ENCODE peak calls at places on chromosomes 4 and X, in ten cellular contexts. P, T, M, Z, S, V, L, B, H and O are unnamed samples.

GRCh38 chrX:138986235-138986634 is 274.7 kb upstream of the FGF13 start:
- DNase-seq in P (no peak), T (no peak), M (no peak), Z (no peak), S (no peak), V (no peak), L (no peak), B (no peak), H (no peak), O (no peak)

GRCh38 chrX:33908898-33909297 is 223.2 kb downstream of the FAM47A start:
- DNase-seq in P (no peak), T (no peak), M (no peak), Z (no peak), S (no peak), V (no peak), L (no peak), B (no peak), H (peak; percentile 2), O (no peak)

GRCh38 chr4:98516042-98516440 is 142.4 kb downstream of the TSPAN5 start:
- DNase-seq in P (peak; percentile 82), T (no peak), M (no peak), Z (no peak), S (no peak), V (no peak), L (no peak), B (no peak), H (no peak), O (no peak)

GRCh38 chrX:54358424-54359211 is 772 bp upstream of the WNK3 start:
- DNase-seq in P (no peak), T (no peak), M (peak; percentile 83), Z (peak; percentile 96), S (peak; percentile 51), V (peak; percentile 78), L (peak; percentile 73), B (peak; percentile 27), H (peak; percentile 92), O (peak; percentile 82)

GRCh38 chrX:8730812-8731578 is 942 bp downstream of the ANOS1 start:
- DNase-seq in P (no peak), T (no peak), M (no peak), Z (peak; percentile 35), S (no peak), V (no peak), L (no peak), B (no peak), H (peak; percentile 25), O (peak; percentile 60)

GRCh38 chr4:7134737-7135388 is 57.5 kb upstream of the SORCS2 start:
- DNase-seq in P (peak; percentile 39), T (no peak), M (no peak), Z (no peak), S (no peak), V (peak; percentile 86), L (no peak), B (peak; percentile 89), H (no peak), O (no peak)

GRCh38 chrX:57565198-57565597 is 26.6 kb upstream of the ZXDB start:
- DNase-seq in P (no peak), T (no peak), M (no peak), Z (no peak), S (no peak), V (no peak), L (no peak), B (no peak), H (peak; percentile 3), O (no peak)

GRCh38 chrX:110384490-110384889 is 25.8 kb downstream of the RTL9 start:
- DNase-seq in P (no peak), T (no peak), M (no peak), Z (no peak), S (no peak), V (no peak), L (no peak), B (no peak), H (no peak), O (no peak)

GRCh38 chr4:189136462-189136861 is 804.2 kb upstream of the FRG1 start:
- DNase-seq in P (peak; percentile 38), T (no peak), M (no peak), Z (no peak), S (no peak), V (no peak), L (no peak), B (no peak), H (no peak), O (no peak)

GRCh38 chr4:139734201-139734874 is 68.7 kb downstream of the MGST2 start:
- DNase-seq in P (peak; percentile 70), T (no peak), M (no peak), Z (peak; percentile 30), S (no peak), V (no peak), L (no peak), B (no peak), H (no peak), O (no peak)

GRCh38 chr4:8763966-8764901 is 107.4 kb downstream of the HMX1 start:
- DNase-seq in P (no peak), T (no peak), M (no peak), Z (no peak), S (peak; percentile 30), V (peak; percentile 4), L (peak; percentile 58), B (no peak), H (no peak), O (no peak)

GRCh38 chr4:161601011-161601410 is 562.8 kb downstream of the FSTL5 start:
- DNase-seq in P (no peak), T (no peak), M (no peak), Z (no peak), S (no peak), V (no peak), L (no peak), B (no peak), H (no peak), O (no peak)

GRCh38 chr4:170875868-170876267 is 786.1 kb upstream of the AADAT start:
- DNase-seq in P (peak; percentile 13), T (peak; percentile 26), M (no peak), Z (peak; percentile 27), S (no peak), V (no peak), L (no peak), B (no peak), H (peak; percentile 44), O (no peak)

GRCh38 chrX:47311857-47312774 is 58.3 kb upstream of the ZNF157 start:
- DNase-seq in P (peak; percentile 73), T (peak; percentile 75), M (peak; percentile 71), Z (peak; percentile 59), S (peak; percentile 54), V (peak; percentile 34), L (no peak), B (peak; percentile 16), H (peak; percentile 74), O (peak; percentile 22)

GRCh38 chr4:173910911-173911310 is 372.6 kb downstream of the FBXO8 start:
- DNase-seq in P (no peak), T (no peak), M (no peak), Z (no peak), S (peak; percentile 42), V (no peak), L (no peak), B (no peak), H (no peak), O (no peak)

GRCh38 chrX:19723427-19723826 is 164.0 kb downstream of the SH3KBP1 start:
- DNase-seq in P (peak; percentile 25), T (no peak), M (no peak), Z (no peak), S (no peak), V (no peak), L (no peak), B (no peak), H (no peak), O (no peak)

GRCh38 chr4:18664051-18664450 is 642.5 kb upstream of the LCORL start:
- DNase-seq in P (no peak), T (no peak), M (no peak), Z (no peak), S (no peak), V (no peak), L (no peak), B (no peak), H (no peak), O (no peak)
- TF ChIP-seq CTCF in P (no peak), T (no peak), M (no peak), Z (no peak), S (no peak), V (no peak), L (no peak), B (no peak), H (no peak), O (no peak)

GRCh38 chrX:134525086-134525792 is 65.3 kb downstream of the HPRT1 start:
- DNase-seq in P (no peak), T (no peak), M (no peak), Z (no peak), S (no peak), V (no peak), L (no peak), B (no peak), H (no peak), O (no peak)

GRCh38 chrX:134526399-134526798 is 66.4 kb downstream of the HPRT1 start:
- DNase-seq in P (no peak), T (no peak), M (no peak), Z (no peak), S (no peak), V (no peak), L (no peak), B (no peak), H (no peak), O (no peak)

GRCh38 chrX:134524181-134524580 is 64.2 kb downstream of the HPRT1 start:
- DNase-seq in P (no peak), T (no peak), M (no peak), Z (no peak), S (no peak), V (no peak), L (no peak), B (no peak), H (no peak), O (no peak)

DNA sequence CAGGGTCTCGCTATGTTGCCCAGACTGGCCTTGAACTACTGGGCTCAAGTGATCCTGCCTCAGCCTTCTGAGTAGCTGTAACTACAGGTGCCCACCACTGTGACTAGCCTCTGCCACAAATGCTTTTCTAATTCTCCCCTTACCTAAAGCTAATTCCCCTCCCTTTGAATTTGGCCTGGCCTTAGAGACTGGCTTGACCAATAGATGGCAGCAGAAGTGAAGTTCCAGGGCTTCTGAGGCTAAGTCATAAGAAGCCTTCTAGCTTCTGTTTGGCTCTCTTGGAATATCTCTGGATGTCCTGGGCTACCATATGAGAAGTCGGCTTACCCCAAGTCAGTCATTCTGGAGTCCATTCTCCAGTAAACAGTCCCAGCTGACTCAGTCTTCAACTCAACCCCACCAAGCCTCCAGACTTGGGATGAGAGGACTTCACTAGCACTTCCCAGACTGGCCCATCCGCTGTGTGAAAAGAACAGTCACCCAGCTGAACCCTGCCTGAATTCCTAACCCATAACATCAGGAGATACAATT is 61.0 kb downstream of the HPRT1 start:
- DNase-seq in P (peak; percentile 74), T (peak; percentile 62), M (peak; percentile 65), Z (peak; percentile 64), S (no peak), V (no peak), L (no peak), B (peak; percentile 57), H (peak; percentile 80), O (peak; percentile 20)
- TF ChIP-seq CTCF in P (peak; percentile 79), T (peak; percentile 48), M (peak; percentile 70), Z (peak; percentile 64), S (peak; percentile 45), V (peak; percentile 25), L (peak; percentile 13), B (peak; percentile 70), H (peak; percentile 80), O (peak; percentile 42)

GRCh38 chrX:119784747-119785446 is 6.5 kb downstream of the RPL39 start:
- DNase-seq in P (peak; percentile 47), T (peak; percentile 59), M (peak; percentile 48), Z (peak; percentile 24), S (no peak), V (no peak), L (peak; percentile 77), B (no peak), H (peak; percentile 47), O (peak; percentile 27)
- TF ChIP-seq CTCF in P (peak; percentile 33), T (peak; percentile 62), M (peak; percentile 57), Z (peak; percentile 46), S (peak; percentile 41), V (no peak), L (peak; percentile 42), B (peak; percentile 57), H (peak; percentile 54), O (peak; percentile 29)

GRCh38 chr4:75514131-75514948 is at the start of the genes RCHY1 and THAP6:
- DNase-seq in P (peak; percentile 98), T (peak; percentile 95), M (peak; percentile 97), Z (peak; percentile 97), S (peak; percentile 98), V (peak; percentile 92), L (peak; percentile 98), B (peak; percentile 90), H (peak; percentile 99), O (peak; percentile 93)
- TF ChIP-seq CTCF in P (no peak), T (no peak), M (no peak), Z (peak; percentile 12), S (no peak), V (peak; percentile 22), L (no peak), B (no peak), H (peak; percentile 4), O (no peak)